ENCODE peak calls at places on chromosome 4, in nine cellular contexts. One of them, this sample, is unnamed.

GRCh38 chr4:8201341-8201781 is 2.3 kb downstream of the SH3TC1 start:
- DNase-seq in hepatocyte: no peak
- DNase-seq in AG04450: no peak
- DNase-seq in cardiac muscle cell: no peak
- DNase-seq in WTC11: no peak
- DNase-seq in adrenal gland: no peak
- DNase-seq in AG09309: no peak
- DNase-seq in Calu3: no peak
- DNase-seq in lower leg skin: no peak
- DNase-seq in this sample: no peak

GRCh38 chr4:85370400-85371032 is 104.4 kb upstream of the ARHGAP24 start:
- DNase-seq in AG04450: no peak
- DNase-seq in AG09309: peak; percentile 3
- DNase-seq in cardiac muscle cell: peak; percentile 56
- DNase-seq in Calu3: peak; percentile 44
- DNase-seq in hepatocyte: peak; percentile 58
- DNase-seq in adrenal gland: peak; percentile 21
- DNase-seq in WTC11: peak; percentile 52
- DNase-seq in lower leg skin: peak; percentile 21
- DNase-seq in this sample: no peak

GRCh38 chr4:77172336-77172735 is 15.3 kb downstream of the CCNG2 start:
- DNase-seq in cardiac muscle cell: no peak
- DNase-seq in AG04450: peak; percentile 81
- DNase-seq in WTC11: no peak
- DNase-seq in adrenal gland: no peak
- DNase-seq in lower leg skin: no peak
- DNase-seq in hepatocyte: no peak
- DNase-seq in Calu3: no peak
- DNase-seq in AG09309: peak; percentile 94
- DNase-seq in this sample: no peak

GRCh38 chr4:115537387-115537786 is 424.0 kb upstream of the NDST4 start:
- DNase-seq in AG04450: no peak
- DNase-seq in Calu3: no peak
- DNase-seq in AG09309: no peak
- DNase-seq in adrenal gland: no peak
- DNase-seq in cardiac muscle cell: no peak
- DNase-seq in lower leg skin: no peak
- DNase-seq in hepatocyte: peak; percentile 5
- DNase-seq in WTC11: no peak
- DNase-seq in this sample: no peak

GRCh38 chr4:80202190-80202711 is 4.9 kb downstream of the PRDM8 start:
- DNase-seq in AG09309: no peak
- DNase-seq in adrenal gland: peak; percentile 64
- DNase-seq in AG04450: no peak
- DNase-seq in cardiac muscle cell: peak; percentile 79
- DNase-seq in WTC11: peak; percentile 85
- DNase-seq in Calu3: peak; percentile 83
- DNase-seq in hepatocyte: peak; percentile 86
- DNase-seq in lower leg skin: peak; percentile 69
- DNase-seq in this sample: no peak

GRCh38 chr4:77308843-77309242 is 151.8 kb downstream of the CCNG2 start:
- DNase-seq in AG04450: peak; percentile 1
- DNase-seq in Calu3: peak; percentile 1
- DNase-seq in cardiac muscle cell: peak; percentile 29
- DNase-seq in hepatocyte: peak; percentile 30
- DNase-seq in AG09309: peak; percentile 13
- DNase-seq in adrenal gland: no peak
- DNase-seq in WTC11: no peak
- DNase-seq in lower leg skin: no peak
- DNase-seq in this sample: no peak

GRCh38 chr4:73646117-73646516 is 25.9 kb upstream of the RASSF6 start:
- DNase-seq in lower leg skin: no peak
- DNase-seq in AG04450: no peak
- DNase-seq in adrenal gland: no peak
- DNase-seq in hepatocyte: no peak
- DNase-seq in Calu3: no peak
- DNase-seq in WTC11: no peak
- DNase-seq in cardiac muscle cell: no peak
- DNase-seq in AG09309: no peak
- DNase-seq in this sample: no peak

GRCh38 chr4:8306511-8307021 is 37.0 kb downstream of the HTRA3 start:
- DNase-seq in AG04450: no peak
- DNase-seq in lower leg skin: no peak
- DNase-seq in cardiac muscle cell: no peak
- DNase-seq in Calu3: no peak
- DNase-seq in AG09309: no peak
- DNase-seq in WTC11: peak; percentile 19
- DNase-seq in adrenal gland: no peak
- DNase-seq in hepatocyte: no peak
- DNase-seq in this sample: peak; percentile 91

GRCh38 chr4:89640620-89641366 is 196.2 kb downstream of the SNCA start:
- DNase-seq in AG04450: peak; percentile 23
- DNase-seq in adrenal gland: peak; percentile 19
- DNase-seq in AG09309: peak; percentile 2
- DNase-seq in hepatocyte: peak; percentile 87
- DNase-seq in WTC11: peak; percentile 87
- DNase-seq in lower leg skin: no peak
- DNase-seq in cardiac muscle cell: peak; percentile 86
- DNase-seq in Calu3: peak; percentile 55
- DNase-seq in this sample: peak; percentile 61

GRCh38 chr4:145234086-145234694 is 53.8 kb upstream of the OTUD4 start:
- DNase-seq in lower leg skin: peak; percentile 32
- DNase-seq in AG04450: peak; percentile 34
- DNase-seq in AG09309: peak; percentile 5
- DNase-seq in Calu3: peak; percentile 69
- DNase-seq in WTC11: peak; percentile 66
- DNase-seq in hepatocyte: peak; percentile 82
- DNase-seq in cardiac muscle cell: peak; percentile 75
- DNase-seq in adrenal gland: no peak
- DNase-seq in this sample: no peak

GRCh38 chr4:70153937-70154336 is at the start of gene PRR27:
- DNase-seq in AG09309: no peak
- DNase-seq in hepatocyte: no peak
- DNase-seq in cardiac muscle cell: no peak
- DNase-seq in Calu3: no peak
- DNase-seq in AG04450: no peak
- DNase-seq in WTC11: no peak
- DNase-seq in adrenal gland: no peak
- DNase-seq in lower leg skin: no peak
- DNase-seq in this sample: no peak

GRCh38 chr4:41594439-41594838 is 56.5 kb downstream of the LIMCH1 start:
- DNase-seq in lower leg skin: no peak
- DNase-seq in Calu3: no peak
- DNase-seq in WTC11: no peak
- DNase-seq in AG04450: no peak
- DNase-seq in AG09309: no peak
- DNase-seq in adrenal gland: no peak
- DNase-seq in cardiac muscle cell: no peak
- DNase-seq in hepatocyte: no peak
- DNase-seq in this sample: no peak

GRCh38 chr4:147370881-147371280 is 110.0 kb upstream of the EDNRA start:
- DNase-seq in AG09309: no peak
- DNase-seq in hepatocyte: peak; percentile 44
- DNase-seq in WTC11: no peak
- DNase-seq in AG04450: no peak
- DNase-seq in adrenal gland: no peak
- DNase-seq in Calu3: no peak
- DNase-seq in cardiac muscle cell: no peak
- DNase-seq in lower leg skin: no peak
- DNase-seq in this sample: no peak

GRCh38 chr4:106691749-106692148 is 323.2 kb upstream of the GIMD1 start:
- DNase-seq in lower leg skin: no peak
- DNase-seq in adrenal gland: no peak
- DNase-seq in hepatocyte: no peak
- DNase-seq in cardiac muscle cell: no peak
- DNase-seq in AG09309: no peak
- DNase-seq in AG04450: no peak
- DNase-seq in WTC11: no peak
- DNase-seq in Calu3: no peak
- DNase-seq in this sample: no peak

GRCh38 chr4:81427605-81427922 is 44.1 kb downstream of the RASGEF1B start:
- DNase-seq in AG09309: no peak
- DNase-seq in AG04450: no peak
- DNase-seq in WTC11: peak; percentile 19
- DNase-seq in hepatocyte: no peak
- DNase-seq in lower leg skin: no peak
- DNase-seq in Calu3: no peak
- DNase-seq in cardiac muscle cell: no peak
- DNase-seq in adrenal gland: no peak
- DNase-seq in this sample: no peak

GRCh38 chr4:38856524-38857337 is at the start of gene TLR6:
- DNase-seq in Calu3: peak; percentile 62
- DNase-seq in cardiac muscle cell: peak; percentile 68
- DNase-seq in hepatocyte: peak; percentile 84
- DNase-seq in AG04450: no peak
- DNase-seq in WTC11: peak; percentile 40
- DNase-seq in adrenal gland: no peak
- DNase-seq in lower leg skin: peak; percentile 66
- DNase-seq in AG09309: no peak
- DNase-seq in this sample: no peak

GRCh38 chr4:177579649-177580048 is 137.4 kb upstream of the AGA start:
- DNase-seq in hepatocyte: no peak
- DNase-seq in Calu3: no peak
- DNase-seq in cardiac muscle cell: no peak
- DNase-seq in adrenal gland: no peak
- DNase-seq in AG09309: no peak
- DNase-seq in lower leg skin: no peak
- DNase-seq in WTC11: no peak
- DNase-seq in AG04450: no peak
- DNase-seq in this sample: no peak
- TF ChIP-seq CTCF in hepatocyte: peak; percentile 46
- TF ChIP-seq CTCF in Calu3: no peak
- TF ChIP-seq CTCF in cardiac muscle cell: peak; percentile 20
- TF ChIP-seq CTCF in adrenal gland: no peak
- TF ChIP-seq CTCF in AG09309: no peak
- TF ChIP-seq CTCF in lower leg skin: no peak
- TF ChIP-seq CTCF in WTC11: no peak
- TF ChIP-seq CTCF in AG04450: peak; percentile 37
- TF ChIP-seq CTCF in this sample: peak; percentile 71

DNA sequence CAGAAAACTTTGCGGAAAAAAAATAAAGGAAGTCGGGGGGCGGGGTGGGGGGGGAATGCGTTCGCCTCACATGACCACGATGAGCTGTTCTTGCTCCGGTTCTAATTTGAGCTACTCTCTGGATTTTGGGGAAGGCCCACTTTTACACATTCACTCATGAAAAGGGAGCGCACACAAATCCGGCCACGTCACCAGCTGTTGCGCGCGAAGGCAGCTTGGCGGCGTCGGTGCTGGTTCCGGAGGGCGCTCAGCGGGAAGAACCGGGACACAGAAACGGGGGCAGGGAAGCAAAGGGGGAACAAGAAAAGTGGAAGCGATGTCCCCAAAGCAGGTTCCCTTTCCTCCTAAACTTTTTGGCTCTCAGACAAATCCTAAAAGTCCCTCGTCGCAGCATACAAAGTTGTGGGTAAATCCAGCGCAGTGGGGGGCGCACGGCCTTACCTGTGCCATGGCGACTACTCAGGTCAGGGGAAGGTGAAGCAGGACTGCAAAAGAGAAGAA is 590 bp downstream of the ANXA5 start:
- DNase-seq in cardiac muscle cell: peak; percentile 51
- DNase-seq in lower leg skin: peak; percentile 75
- DNase-seq in adrenal gland: peak; percentile 86
- DNase-seq in Calu3: peak; percentile 28
- DNase-seq in WTC11: peak; percentile 57
- DNase-seq in AG09309: peak; percentile 71
- DNase-seq in hepatocyte: peak; percentile 78
- DNase-seq in AG04450: peak; percentile 64
- DNase-seq in this sample: no peak
- TF ChIP-seq CTCF in cardiac muscle cell: peak; percentile 31
- TF ChIP-seq CTCF in lower leg skin: no peak
- TF ChIP-seq CTCF in adrenal gland: peak; percentile 21
- TF ChIP-seq CTCF in Calu3: no peak
- TF ChIP-seq CTCF in WTC11: no peak
- TF ChIP-seq CTCF in AG09309: peak; percentile 30
- TF ChIP-seq CTCF in hepatocyte: peak; percentile 24
- TF ChIP-seq CTCF in AG04450: peak; percentile 27
- TF ChIP-seq CTCF in this sample: peak; percentile 40

GRCh38 chr4:146343199-146343598 is 128.9 kb downstream of the REELD1 start:
- DNase-seq in lower leg skin: no peak
- DNase-seq in Calu3: no peak
- DNase-seq in AG04450: no peak
- DNase-seq in WTC11: no peak
- DNase-seq in AG09309: no peak
- DNase-seq in cardiac muscle cell: no peak
- DNase-seq in hepatocyte: no peak
- DNase-seq in adrenal gland: no peak
- DNase-seq in this sample: no peak

GRCh38 chr4:146338512-146338911 is 124.2 kb downstream of the REELD1 start:
- DNase-seq in WTC11: no peak
- DNase-seq in lower leg skin: no peak
- DNase-seq in AG04450: no peak
- DNase-seq in adrenal gland: no peak
- DNase-seq in AG09309: no peak
- DNase-seq in cardiac muscle cell: no peak
- DNase-seq in Calu3: no peak
- DNase-seq in hepatocyte: no peak
- DNase-seq in this sample: no peak

GRCh38 chr4:146343776-146344175 is 129.4 kb downstream of the REELD1 start:
- DNase-seq in lower leg skin: no peak
- DNase-seq in AG09309: no peak
- DNase-seq in adrenal gland: no peak
- DNase-seq in WTC11: no peak
- DNase-seq in hepatocyte: no peak
- DNase-seq in cardiac muscle cell: no peak
- DNase-seq in Calu3: no peak
- DNase-seq in AG04450: no peak
- DNase-seq in this sample: no peak

GRCh38 chr4:146342600-146343192 is 128.4 kb downstream of the REELD1 start:
- DNase-seq in cardiac muscle cell: peak; percentile 46
- DNase-seq in AG04450: no peak
- DNase-seq in WTC11: peak; percentile 8
- DNase-seq in adrenal gland: no peak
- DNase-seq in Calu3: peak; percentile 19
- DNase-seq in lower leg skin: no peak
- DNase-seq in AG09309: no peak
- DNase-seq in hepatocyte: peak; percentile 48
- DNase-seq in this sample: no peak

DNA sequence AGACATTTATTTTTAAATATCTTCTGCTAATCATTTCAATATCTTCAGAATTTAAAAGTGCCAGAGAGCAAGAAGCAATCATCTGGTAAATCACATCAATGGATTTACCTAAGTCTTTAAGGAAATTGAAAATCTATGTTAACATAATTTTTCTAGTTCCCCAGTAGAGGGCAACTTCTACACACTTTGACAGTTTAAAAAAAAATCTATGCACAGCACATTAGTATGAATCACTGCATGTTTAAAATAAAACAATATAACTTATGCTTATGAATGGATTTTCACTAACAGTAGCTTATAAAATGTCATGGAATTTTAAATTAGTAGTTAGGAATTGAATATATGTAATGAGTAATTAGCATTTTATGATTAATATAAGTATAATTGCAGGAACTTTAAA is 126.5 kb downstream of the REELD1 start:
- DNase-seq in Calu3: no peak
- DNase-seq in AG09309: no peak
- DNase-seq in AG04450: no peak
- DNase-seq in hepatocyte: no peak
- DNase-seq in WTC11: no peak
- DNase-seq in cardiac muscle cell: peak; percentile 5
- DNase-seq in adrenal gland: no peak
- DNase-seq in lower leg skin: no peak
- DNase-seq in this sample: no peak
- TF ChIP-seq CTCF in Calu3: no peak
- TF ChIP-seq CTCF in AG09309: peak; percentile 35
- TF ChIP-seq CTCF in AG04450: peak; percentile 66
- TF ChIP-seq CTCF in hepatocyte: peak; percentile 60
- TF ChIP-seq CTCF in WTC11: no peak
- TF ChIP-seq CTCF in cardiac muscle cell: peak; percentile 43
- TF ChIP-seq CTCF in adrenal gland: peak; percentile 51
- TF ChIP-seq CTCF in lower leg skin: no peak
- TF ChIP-seq CTCF in this sample: peak; percentile 85

GRCh38 chr4:29970626-29971025 is 749.5 kb upstream of the PCDH7 start:
- DNase-seq in adrenal gland: no peak
- DNase-seq in cardiac muscle cell: peak; percentile 41
- DNase-seq in AG09309: peak; percentile 7
- DNase-seq in WTC11: no peak
- DNase-seq in lower leg skin: no peak
- DNase-seq in Calu3: no peak
- DNase-seq in AG04450: no peak
- DNase-seq in hepatocyte: peak; percentile 13
- DNase-seq in this sample: no peak
- TF ChIP-seq CTCF in adrenal gland: no peak
- TF ChIP-seq CTCF in cardiac muscle cell: no peak
- TF ChIP-seq CTCF in AG09309: peak; percentile 59
- TF ChIP-seq CTCF in WTC11: no peak
- TF ChIP-seq CTCF in lower leg skin: no peak
- TF ChIP-seq CTCF in Calu3: no peak
- TF ChIP-seq CTCF in AG04450: no peak
- TF ChIP-seq CTCF in hepatocyte: peak; percentile 35
- TF ChIP-seq CTCF in this sample: peak; percentile 78